ENCODE peak calls at places on chromosomes 13 and 19, in six cellular contexts. G, N, B, T, Y and R are unnamed samples.

GRCh38 chr19:14112809-14113385 is 4.7 kb downstream of the PRKACA start:
- DNase-seq in G (no peak), N (no peak), B (no peak), T (no peak), Y (no peak), R (no peak)

GRCh38 chr13:46100191-46100877 is 4.5 kb downstream of the CPB2 start:
- DNase-seq in G (no peak), N (no peak), B (no peak), T (no peak), Y (no peak), R (no peak)

GRCh38 chr19:46296722-46297431 is at the start of gene HIF3A:
- DNase-seq in G (peak; percentile 95), N (no peak), B (no peak), T (peak; percentile 14), Y (peak; percentile 88), R (no peak)

GRCh38 chr19:459724-460511 is 915 bp downstream of the SHC2 start:
- DNase-seq in G (peak; percentile 83), N (peak; percentile 31), B (no peak), T (peak; percentile 18), Y (peak; percentile 62), R (no peak)

GRCh38 chr13:102597029-102598015 is 536 bp downstream of the TPP2 start:
- DNase-seq in G (peak; percentile 50), N (peak; percentile 59), B (peak; percentile 5), T (peak; percentile 35), Y (peak; percentile 17), R (peak; percentile 7)

GRCh38 chr19:48436586-48436985 is 9.2 kb upstream of the GRWD1 start:
- DNase-seq in G (no peak), N (no peak), B (no peak), T (no peak), Y (no peak), R (no peak)

GRCh38 chr13:37168151-37168550 is 62.7 kb upstream of the CSNK1A1L start:
- DNase-seq in G (no peak), N (no peak), B (no peak), T (no peak), Y (no peak), R (no peak)

GRCh38 chr19:35120492-35120891 is 4.9 kb downstream of the FXYD3 start:
- DNase-seq in G (no peak), N (no peak), B (no peak), T (no peak), Y (peak; percentile 93), R (no peak)

GRCh38 chr19:17005000-17005399 is 21.6 kb downstream of the CPAMD8 start:
- DNase-seq in G (no peak), N (no peak), B (no peak), T (no peak), Y (no peak), R (no peak)

GRCh38 chr13:112711528-112712265 is 21.9 kb downstream of the ATP11A start:
- DNase-seq in G (peak; percentile 45), N (peak; percentile 91), B (no peak), T (no peak), Y (no peak), R (peak; percentile 88)

GRCh38 chr19:47100290-47100689 is 13.3 kb downstream of the ZC3H4 start:
- DNase-seq in G (no peak), N (no peak), B (no peak), T (no peak), Y (no peak), R (no peak)

GRCh38 chr19:19865750-19866598 is at the start of gene ZNF253:
- DNase-seq in G (peak; percentile 89), N (peak; percentile 76), B (peak; percentile 93), T (peak; percentile 95), Y (peak; percentile 94), R (peak; percentile 95)

GRCh38 chr19:58278156-58279041 is at the start of gene ZNF8:
- DNase-seq in G (peak; percentile 94), N (peak; percentile 98), B (peak; percentile 94), T (peak; percentile 99), Y (peak; percentile 96), R (peak; percentile 99)

GRCh38 chr19:56119585-56119978 is 1.5 kb downstream of the ZNF787 start:
- DNase-seq in G (no peak), N (no peak), B (no peak), T (no peak), Y (no peak), R (peak; percentile 70)

GRCh38 chr19:39310558-39311311 is 9.9 kb downstream of the LRFN1 start:
- DNase-seq in G (no peak), N (no peak), B (no peak), T (no peak), Y (no peak), R (no peak)

GRCh38 chr19:10968527-10969081 is 7.8 kb downstream of the SMARCA4 start:
- DNase-seq in G (no peak), N (no peak), B (no peak), T (no peak), Y (no peak), R (no peak)

GRCh38 chr13:105518086-105518485 is 1017.4 kb downstream of the EFNB2 start:
- DNase-seq in G (no peak), N (no peak), B (no peak), T (no peak), Y (no peak), R (peak; percentile 91)

GRCh38 chr19:35901055-35901644 is 810 bp upstream of the NFKBID start:
- DNase-seq in G (no peak), N (peak; percentile 44), B (no peak), T (no peak), Y (no peak), R (peak; percentile 34)

GRCh38 chr13:46160474-46161066 is 21.4 kb downstream of the LCP1 start:
- DNase-seq in G (peak; percentile 22), N (peak; percentile 37), B (no peak), T (no peak), Y (peak; percentile 79), R (peak; percentile 18)

GRCh38 chr13:36332986-36333385 is 13.2 kb downstream of the SPART start:
- DNase-seq in G (no peak), N (no peak), B (no peak), T (no peak), Y (no peak), R (no peak)

GRCh38 chr13:27406178-27406939 is 18.1 kb upstream of the GTF3A start:
- DNase-seq in G (no peak), N (no peak), B (no peak), T (no peak), Y (peak; percentile 98), R (peak; percentile 19)